ENCODE peak calls at places on chromosomes 7 and 10, in four cellular contexts. K is psoas muscle; B is stomach; T is CD4-positive, alpha-beta T cell. Y is an unnamed sample.

GRCh38 chr7:33692956-33693355 is 212.4 kb upstream of the BMPER start:
- DNase-seq in K (no peak), B (no peak), T (no peak), Y (no peak)

GRCh38 chr7:155470686-155471638 is 13.0 kb downstream of the EN2 start:
- DNase-seq in K (no peak), B (no peak), T (no peak), Y (no peak)

GRCh38 chr10:124911124-124912051 is 30.5 kb upstream of the ZRANB1 start:
- DNase-seq in K (no peak), B (no peak), T (no peak), Y (no peak)

GRCh38 chr10:131546086-131546810 is 234.7 kb upstream of the TCERG1L start:
- DNase-seq in K (no peak), B (no peak), T (no peak), Y (no peak)

GRCh38 chr10:6337382-6337781 is 134.7 kb downstream of the PFKFB3 start:
- DNase-seq in K (no peak), B (no peak), T (no peak), Y (no peak)

GRCh38 chr10:130341325-130341724 is 205.1 kb downstream of the GLRX3 start:
- DNase-seq in K (no peak), B (no peak), T (no peak), Y (no peak)

GRCh38 chr10:67288688-67289410 is 363.0 kb downstream of the LRRTM3 start:
- DNase-seq in K (no peak), B (no peak), T (no peak), Y (no peak)

GRCh38 chr10:124592736-124593430 is 131.3 kb downstream of the LHPP start:
- DNase-seq in K (peak), B (no peak), T (no peak), Y (no peak)

GRCh38 chr7:83201355-83201754 is 38.7 kb upstream of the PCLO start:
- DNase-seq in K (no peak), B (no peak), T (no peak), Y (no peak)

GRCh38 chr7:31107106-31108090 is 55.3 kb downstream of the ADCYAP1R1 start:
- DNase-seq in K (no peak), B (no peak), T (no peak), Y (no peak)

GRCh38 chr10:31723074-31723750 is 205.4 kb downstream of the ARHGAP12 start:
- DNase-seq in K (no peak), B (no peak), T (no peak), Y (no peak)

GRCh38 chr10:31721166-31721565 is 207.5 kb downstream of the ARHGAP12 start:
- DNase-seq in K (no peak), B (no peak), T (no peak), Y (no peak)

GRCh38 chr10:31728698-31729224 is 199.9 kb downstream of the ARHGAP12 start:
- DNase-seq in K (no peak), B (no peak), T (no peak), Y (no peak)

GRCh38 chr10:31725436-31725835 is 203.2 kb downstream of the ARHGAP12 start:
- DNase-seq in K (no peak), B (no peak), T (no peak), Y (no peak)

DNA sequence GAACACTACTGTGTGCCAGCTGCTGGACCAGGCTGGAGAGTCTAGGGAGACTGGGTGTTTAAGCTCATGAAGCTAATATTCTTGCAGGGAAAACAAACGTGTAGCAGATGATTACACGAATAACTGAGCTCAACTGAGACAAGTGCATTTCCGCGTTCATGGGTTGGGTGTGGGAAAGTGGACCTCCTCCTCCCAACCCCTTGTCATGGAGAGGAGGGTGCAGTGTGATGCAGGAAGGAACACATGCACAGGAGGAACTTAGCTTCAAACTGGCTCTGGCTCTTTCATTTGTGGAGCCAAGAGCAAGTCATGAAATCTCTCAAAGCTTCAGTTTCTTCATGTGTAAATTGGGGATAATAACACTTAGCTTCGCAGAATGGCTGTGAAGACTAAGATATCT is 204.3 kb downstream of the ARHGAP12 start:
- DNase-seq in K (no peak), B (no peak), T (no peak), Y (no peak)
- TF ChIP-seq CTCF in K (no peak), B (no peak), T (no peak), Y (no peak)

GRCh38 chr10:1360011-1360580 is 303.9 kb downstream of the WDR37 start:
- DNase-seq in K (no peak), B (no peak), T (no peak), Y (no peak)
- TF ChIP-seq CTCF in K (no peak), B (no peak), T (no peak), Y (no peak)

GRCh38 chr7:12494354-12495024 is 76.0 kb upstream of the SCIN start:
- DNase-seq in K (no peak), B (no peak), T (no peak), Y (no peak)
- TF ChIP-seq CTCF in K (no peak), B (no peak), T (no peak), Y (no peak)

GRCh38 chr7:26291251-26291650 is 411 bp upstream of the SNX10 start:
- DNase-seq in K (no peak), B (no peak), T (no peak), Y (no peak)

GRCh38 chr7:26295015-26295414 is 3.4 kb downstream of the SNX10 start:
- DNase-seq in K (no peak), B (no peak), T (no peak), Y (no peak)

GRCh38 chr7:26292768-26293560 is 1.3 kb downstream of the SNX10 start:
- DNase-seq in K (no peak), B (no peak), T (no peak), Y (no peak)

GRCh38 chr7:26293569-26294308 is 2.1 kb downstream of the SNX10 start:
- DNase-seq in K (no peak), B (no peak), T (peak), Y (peak)

DNA sequence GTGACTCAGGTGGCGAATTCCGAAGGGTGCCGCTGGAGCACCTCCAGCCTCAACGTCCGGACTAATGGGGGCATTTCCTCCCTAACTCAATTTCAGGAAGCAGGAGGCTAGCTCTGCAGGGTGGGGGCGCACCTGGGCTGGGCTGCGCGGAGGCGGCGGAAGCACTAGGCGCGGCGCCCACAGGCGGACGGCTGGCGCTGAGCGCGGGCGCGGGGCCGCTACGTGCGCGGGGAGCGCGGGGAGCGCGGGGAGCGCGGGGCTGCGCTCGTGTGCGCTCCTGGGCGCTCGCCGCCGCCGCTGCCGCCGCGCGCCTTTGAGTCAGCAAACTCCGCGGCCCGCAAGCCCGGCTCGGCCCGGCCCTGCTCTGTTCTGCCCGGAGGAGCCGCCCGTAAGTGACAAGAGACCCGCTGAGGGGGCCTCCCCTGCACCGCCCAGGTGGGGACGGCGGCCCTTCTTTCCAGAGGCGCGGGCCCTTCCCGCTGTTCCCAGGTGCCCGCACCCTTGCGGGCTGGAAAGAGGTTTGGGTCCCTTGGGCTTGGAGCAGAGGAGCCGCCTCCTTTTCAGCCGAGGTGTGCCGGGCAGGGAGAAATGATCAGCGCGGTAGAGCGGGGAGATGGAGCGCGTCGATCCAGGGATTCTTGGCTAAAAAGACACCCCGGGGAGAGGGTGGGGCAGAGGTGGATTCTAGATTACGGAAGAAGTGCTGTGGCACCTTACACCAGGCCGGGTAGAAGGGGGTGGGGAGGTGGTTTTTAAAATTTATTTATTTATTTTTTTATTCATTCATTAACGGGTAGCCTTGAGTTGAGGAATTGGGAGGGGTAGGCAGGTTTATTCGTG is at the start of gene SNX10:
- DNase-seq in K (peak), B (peak), T (peak), Y (peak)
- TF ChIP-seq CTCF in K (no peak), B (no peak), T (no peak), Y (no peak)

GRCh38 chr10:70267161-70267933 is 16.5 kb downstream of the NPFFR1 start:
- DNase-seq in K (no peak), B (no peak), T (no peak), Y (no peak)

GRCh38 chr10:70266056-70266455 is 17.7 kb downstream of the NPFFR1 start:
- DNase-seq in K (no peak), B (no peak), T (no peak), Y (no peak)

GRCh38 chr10:70266701-70267100 is 17.1 kb downstream of the NPFFR1 start:
- DNase-seq in K (no peak), B (no peak), T (no peak), Y (no peak)

GRCh38 chr10:70268376-70268775 is 15.4 kb downstream of the NPFFR1 start:
- DNase-seq in K (no peak), B (no peak), T (no peak), Y (no peak)

DNA sequence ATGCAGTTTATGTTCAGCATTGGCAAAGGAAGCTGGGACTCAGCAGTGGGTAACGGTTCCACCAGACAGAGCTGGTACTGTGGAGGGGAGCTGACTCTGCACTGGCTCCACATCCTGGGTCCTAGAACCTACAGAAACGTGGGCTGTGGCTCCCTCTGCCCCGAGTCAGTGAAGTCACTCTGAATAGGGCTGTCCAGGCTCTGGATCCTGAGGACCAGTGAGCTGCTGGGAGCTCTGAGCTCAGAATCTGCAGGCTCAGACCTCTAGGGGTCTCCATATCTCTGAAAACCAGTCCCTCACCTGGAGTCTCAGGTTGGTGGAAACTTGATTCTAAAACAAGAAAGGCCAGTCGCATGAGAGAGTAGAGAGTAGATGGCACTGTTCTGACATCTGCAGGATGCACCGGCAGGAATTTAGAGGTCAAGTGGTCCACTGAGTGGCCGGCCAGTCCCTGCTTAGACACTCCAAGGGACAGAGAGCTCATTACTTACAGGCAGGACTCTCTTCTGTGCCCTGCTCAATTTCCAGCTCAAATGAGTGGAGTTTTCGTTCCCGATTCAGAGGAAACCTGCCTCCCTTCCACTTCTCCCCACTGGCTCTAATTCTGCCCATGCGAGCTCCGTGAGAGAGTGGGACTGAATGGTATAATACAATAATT is 18.6 kb downstream of the NPFFR1 start:
- DNase-seq in K (no peak), B (no peak), T (no peak), Y (no peak)
- TF ChIP-seq CTCF in K (no peak), B (no peak), T (no peak), Y (no peak)

GRCh38 chr7:44221231-44221791 is 20.5 kb downstream of the YKT6 start:
- DNase-seq in K (peak), B (no peak), T (no peak), Y (no peak)
- TF ChIP-seq CTCF in K (no peak), B (no peak), T (no peak), Y (no peak)